ENCODE peak calls at places on chromosomes 4 and X, in eight cellular contexts. B is Caco-2, C is NCI-H1417, S is hepatocyte, M is K562, U is NCI-H774, P is epithelial cell of esophagus, N is SW480. I is an unnamed sample.

GRCh38 chrX:46059316-46059715 is 485.9 kb downstream of the ZNF674 start:
- DNase-seq in U (no peak), N (no peak), S (no peak), B (no peak), P (no peak), M (no peak), C (no peak), I (no peak)

GRCh38 chr4:185039508-185040273 is 21.4 kb downstream of the HELT start:
- DNase-seq in P (peak), M (peak), S (peak), B (peak), C (peak), U (peak), N (peak), I (peak)

GRCh38 chr4:159227984-159228383 is 125.1 kb downstream of the RAPGEF2 start:
- DNase-seq in M (no peak), P (peak), C (no peak), S (peak), B (peak), U (no peak), N (peak), I (peak)

GRCh38 chr4:85177092-85177491 is 210.6 kb upstream of the WDFY3 start:
- DNase-seq in M (no peak), S (peak), N (no peak), P (no peak), U (no peak), B (no peak), C (no peak), I (no peak)

GRCh38 chr4:126750723-126751122 is 882.0 kb upstream of the INTU start:
- DNase-seq in U (no peak), S (no peak), C (no peak), B (no peak), M (no peak), N (no peak), P (no peak), I (no peak)

GRCh38 chr4:24601121-24601520 is 16.8 kb upstream of the DHX15 start:
- DNase-seq in C (no peak), M (no peak), U (no peak), P (no peak), B (no peak), N (no peak), S (no peak), I (no peak)

GRCh38 chr4:153008578-153009199 is 72.6 kb downstream of the FHDC1 start:
- DNase-seq in C (no peak), S (no peak), N (no peak), P (no peak), B (no peak), M (no peak), U (no peak), I (no peak)

GRCh38 chr4:56650259-56651070 is 30.6 kb downstream of the HOPX start:
- DNase-seq in B (no peak), N (no peak), U (no peak), P (no peak), M (no peak), C (no peak), S (no peak), I (no peak)

GRCh38 chr4:110091426-110091825 is 107.0 kb downstream of the ELOVL6 start:
- DNase-seq in N (no peak), M (no peak), C (no peak), S (no peak), B (no peak), P (peak), U (no peak), I (peak)

GRCh38 chrX:151419748-151420147 is 22.7 kb downstream of the VMA21 start:
- DNase-seq in N (no peak), P (peak), C (no peak), U (no peak), M (no peak), B (no peak), S (no peak), I (no peak)

GRCh38 chrX:143768976-143769375 is 48.4 kb upstream of the SPANXN2 start:
- DNase-seq in U (no peak), C (no peak), S (no peak), P (peak), M (no peak), N (no peak), B (no peak), I (no peak)

GRCh38 chr4:7771541-7772507 is 167.8 kb downstream of the AFAP1 start:
- DNase-seq in B (no peak), U (no peak), P (no peak), C (no peak), S (no peak), M (no peak), N (no peak), I (no peak)